ENCODE peak calls at places on chromosomes 2 and 18, in seven cellular contexts. One of them, this sample, is unnamed.
A peak's percentile ranks its signal among the peaks of the same experiment; 100 is the strongest.

GRCh38 chr2:112869258-112869842 is 32.8 kb upstream of the IL1B start:
- DNase-seq in AG10803: peak; percentile 87
- DNase-seq in upper lobe of left lung: no peak
- DNase-seq in kidney: peak; percentile 95
- DNase-seq in heart right ventricle: peak; percentile 73
- DNase-seq in tibial nerve: peak; percentile 32
- DNase-seq in adipocyte: peak; percentile 81
- DNase-seq in this sample: no peak

GRCh38 chr2:67050621-67051020 is 346.5 kb upstream of the ETAA1 start:
- DNase-seq in kidney: no peak
- DNase-seq in AG10803: peak; percentile 9
- DNase-seq in tibial nerve: no peak
- DNase-seq in heart right ventricle: no peak
- DNase-seq in adipocyte: no peak
- DNase-seq in upper lobe of left lung: no peak
- DNase-seq in this sample: no peak

GRCh38 chr18:57915848-57916596 is 112.9 kb upstream of the ATP8B1 start:
- DNase-seq in adipocyte: no peak
- DNase-seq in upper lobe of left lung: no peak
- DNase-seq in heart right ventricle: no peak
- DNase-seq in kidney: no peak
- DNase-seq in tibial nerve: no peak
- DNase-seq in AG10803: no peak
- DNase-seq in this sample: no peak

GRCh38 chr2:133379159-133379558 is 189.1 kb downstream of the NCKAP5 start:
- DNase-seq in upper lobe of left lung: no peak
- DNase-seq in heart right ventricle: no peak
- DNase-seq in AG10803: peak; percentile 77
- DNase-seq in adipocyte: no peak
- DNase-seq in kidney: no peak
- DNase-seq in tibial nerve: no peak
- DNase-seq in this sample: no peak

GRCh38 chr2:105121417-105121816 is 83.5 kb downstream of the MRPS9 start:
- DNase-seq in upper lobe of left lung: no peak
- DNase-seq in heart right ventricle: no peak
- DNase-seq in adipocyte: no peak
- DNase-seq in tibial nerve: no peak
- DNase-seq in kidney: no peak
- DNase-seq in AG10803: no peak
- DNase-seq in this sample: no peak

GRCh38 chr2:152354069-152354755 is 19.2 kb downstream of the FMNL2 start:
- DNase-seq in adipocyte: peak; percentile 65
- DNase-seq in kidney: no peak
- DNase-seq in AG10803: peak; percentile 56
- DNase-seq in heart right ventricle: no peak
- DNase-seq in upper lobe of left lung: no peak
- DNase-seq in tibial nerve: no peak
- DNase-seq in this sample: no peak

GRCh38 chr2:208983476-208983875 is 440.4 kb upstream of the MAP2 start:
- DNase-seq in AG10803: no peak
- DNase-seq in tibial nerve: no peak
- DNase-seq in upper lobe of left lung: no peak
- DNase-seq in heart right ventricle: no peak
- DNase-seq in adipocyte: no peak
- DNase-seq in kidney: no peak
- DNase-seq in this sample: no peak

GRCh38 chr2:91442246-91442905 is 2750.9 kb downstream of the RPIA start:
- DNase-seq in kidney: peak; percentile 78
- DNase-seq in upper lobe of left lung: peak; percentile 88
- DNase-seq in adipocyte: peak; percentile 8
- DNase-seq in heart right ventricle: peak; percentile 22
- DNase-seq in tibial nerve: no peak
- DNase-seq in AG10803: no peak
- DNase-seq in this sample: peak; percentile 3

GRCh38 chr2:7950035-7950612 is 731.7 kb upstream of the ID2 start:
- DNase-seq in kidney: no peak
- DNase-seq in upper lobe of left lung: peak; percentile 49
- DNase-seq in heart right ventricle: no peak
- DNase-seq in adipocyte: peak; percentile 22
- DNase-seq in AG10803: peak; percentile 54
- DNase-seq in tibial nerve: no peak
- DNase-seq in this sample: no peak

GRCh38 chr2:19748073-19748375 is 153.8 kb downstream of the TTC32 start:
- DNase-seq in kidney: no peak
- DNase-seq in upper lobe of left lung: no peak
- DNase-seq in AG10803: no peak
- DNase-seq in heart right ventricle: no peak
- DNase-seq in adipocyte: no peak
- DNase-seq in tibial nerve: no peak
- DNase-seq in this sample: no peak

GRCh38 chr18:36700955-36701354 is 127.8 kb downstream of the TPGS2 start:
- DNase-seq in adipocyte: no peak
- DNase-seq in kidney: no peak
- DNase-seq in AG10803: no peak
- DNase-seq in tibial nerve: no peak
- DNase-seq in heart right ventricle: no peak
- DNase-seq in upper lobe of left lung: no peak
- DNase-seq in this sample: no peak

GRCh38 chr2:120314656-120315366 is 31.1 kb upstream of the INHBB start:
- DNase-seq in heart right ventricle: no peak
- DNase-seq in adipocyte: no peak
- DNase-seq in tibial nerve: no peak
- DNase-seq in AG10803: no peak
- DNase-seq in kidney: no peak
- DNase-seq in upper lobe of left lung: no peak
- DNase-seq in this sample: no peak

GRCh38 chr2:235747868-235748144 is 254.0 kb downstream of the AGAP1 start:
- DNase-seq in adipocyte: peak; percentile 36
- DNase-seq in kidney: no peak
- DNase-seq in heart right ventricle: no peak
- DNase-seq in upper lobe of left lung: no peak
- DNase-seq in tibial nerve: no peak
- DNase-seq in AG10803: peak; percentile 64
- DNase-seq in this sample: no peak

GRCh38 chr2:201852878-201853415 is 46.6 kb downstream of the CDK15 start:
- DNase-seq in adipocyte: peak; percentile 25
- DNase-seq in kidney: no peak
- DNase-seq in upper lobe of left lung: no peak
- DNase-seq in tibial nerve: no peak
- DNase-seq in heart right ventricle: no peak
- DNase-seq in AG10803: no peak
- DNase-seq in this sample: no peak

GRCh38 chr18:60176271-60176670 is 196.3 kb downstream of the MC4R start:
- DNase-seq in kidney: no peak
- DNase-seq in heart right ventricle: no peak
- DNase-seq in AG10803: no peak
- DNase-seq in tibial nerve: no peak
- DNase-seq in adipocyte: no peak
- DNase-seq in upper lobe of left lung: no peak
- DNase-seq in this sample: no peak

GRCh38 chr2:63819765-63820717 is 21.7 kb upstream of the UGP2 start:
- DNase-seq in kidney: no peak
- DNase-seq in tibial nerve: peak; percentile 55
- DNase-seq in AG10803: peak; percentile 88
- DNase-seq in upper lobe of left lung: no peak
- DNase-seq in heart right ventricle: no peak
- DNase-seq in adipocyte: peak; percentile 67
- DNase-seq in this sample: no peak

GRCh38 chr2:75035444-75036353 is 77.3 kb downstream of the POLE4 start:
- DNase-seq in tibial nerve: no peak
- DNase-seq in heart right ventricle: no peak
- DNase-seq in kidney: no peak
- DNase-seq in adipocyte: no peak
- DNase-seq in AG10803: peak; percentile 25
- DNase-seq in upper lobe of left lung: no peak
- DNase-seq in this sample: no peak

GRCh38 chr18:35178260-35178659 is 62.6 kb upstream of the ZNF397 start:
- DNase-seq in heart right ventricle: no peak
- DNase-seq in AG10803: peak; percentile 62
- DNase-seq in adipocyte: peak; percentile 19
- DNase-seq in upper lobe of left lung: no peak
- DNase-seq in kidney: no peak
- DNase-seq in tibial nerve: no peak
- DNase-seq in this sample: no peak

GRCh38 chr18:61149786-61150185 is 183.4 kb upstream of the CDH20 start:
- DNase-seq in kidney: no peak
- DNase-seq in AG10803: no peak
- DNase-seq in adipocyte: no peak
- DNase-seq in heart right ventricle: no peak
- DNase-seq in tibial nerve: no peak
- DNase-seq in upper lobe of left lung: no peak
- DNase-seq in this sample: no peak

GRCh38 chr18:48059363-48060109 is 129.1 kb upstream of the SMAD2 start:
- DNase-seq in heart right ventricle: no peak
- DNase-seq in upper lobe of left lung: no peak
- DNase-seq in kidney: no peak
- DNase-seq in AG10803: no peak
- DNase-seq in adipocyte: peak; percentile 8
- DNase-seq in tibial nerve: no peak
- DNase-seq in this sample: no peak

GRCh38 chr2:41998789-41999470 is 48.9 kb upstream of the PKDCC start:
- DNase-seq in upper lobe of left lung: no peak
- DNase-seq in kidney: no peak
- DNase-seq in tibial nerve: no peak
- DNase-seq in adipocyte: peak; percentile 20
- DNase-seq in AG10803: peak; percentile 59
- DNase-seq in heart right ventricle: peak; percentile 24
- DNase-seq in this sample: no peak

GRCh38 chr2:19648583-19648982 is 253.2 kb downstream of the TTC32 start:
- DNase-seq in heart right ventricle: peak; percentile 41
- DNase-seq in tibial nerve: peak; percentile 70
- DNase-seq in adipocyte: peak; percentile 71
- DNase-seq in kidney: no peak
- DNase-seq in upper lobe of left lung: no peak
- DNase-seq in AG10803: peak; percentile 83
- DNase-seq in this sample: no peak

GRCh38 chr18:52069201-52069600 is 270.8 kb upstream of the DCC start:
- DNase-seq in heart right ventricle: no peak
- DNase-seq in adipocyte: no peak
- DNase-seq in upper lobe of left lung: no peak
- DNase-seq in AG10803: no peak
- DNase-seq in tibial nerve: no peak
- DNase-seq in kidney: no peak
- DNase-seq in this sample: no peak

GRCh38 chr2:175807031-175807873 is 194.8 kb downstream of the LNPK start:
- DNase-seq in heart right ventricle: no peak
- DNase-seq in AG10803: peak; percentile 7
- DNase-seq in upper lobe of left lung: no peak
- DNase-seq in kidney: no peak
- DNase-seq in adipocyte: peak; percentile 35
- DNase-seq in tibial nerve: no peak
- DNase-seq in this sample: no peak

GRCh38 chr18:51185075-51185474 is 12.4 kb downstream of the MEX3C start:
- DNase-seq in adipocyte: peak; percentile 20
- DNase-seq in upper lobe of left lung: no peak
- DNase-seq in tibial nerve: no peak
- DNase-seq in kidney: no peak
- DNase-seq in heart right ventricle: no peak
- DNase-seq in AG10803: no peak
- DNase-seq in this sample: no peak

DNA sequence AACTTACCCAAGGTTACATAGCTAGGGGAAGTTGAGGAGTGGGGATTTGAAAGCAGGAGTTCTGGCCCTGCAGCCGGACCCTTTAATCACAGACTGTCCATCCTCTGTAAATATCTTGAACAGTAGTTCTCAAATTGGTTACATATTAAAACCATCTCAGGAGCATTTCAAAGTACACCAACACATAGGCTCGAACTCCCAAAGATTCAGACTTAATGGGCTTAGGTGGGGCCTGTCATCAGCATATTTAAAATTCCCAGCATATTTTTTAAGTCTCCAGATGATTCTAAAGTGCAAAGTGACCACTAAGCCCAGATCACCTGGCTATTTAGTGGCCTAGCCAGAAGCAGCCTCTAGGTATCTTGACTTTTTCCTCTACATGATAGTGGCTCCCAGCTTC is 192.2 kb downstream of the ZNF385B start:
- DNase-seq in adipocyte: no peak
- DNase-seq in upper lobe of left lung: no peak
- DNase-seq in heart right ventricle: no peak
- DNase-seq in kidney: no peak
- DNase-seq in tibial nerve: no peak
- DNase-seq in AG10803: no peak
- DNase-seq in this sample: no peak
- H3K4me3 ChIP-seq in adipocyte: no peak overlapping the region
- H3K4me3 ChIP-seq in upper lobe of left lung: no peak overlapping the region
- H3K4me3 ChIP-seq in heart right ventricle: no peak overlapping the region
- H3K4me3 ChIP-seq in kidney: no peak overlapping the region
- H3K4me3 ChIP-seq in tibial nerve: no peak overlapping the region
- H3K4me3 ChIP-seq in AG10803: no peak overlapping the region
- H3K4me3 ChIP-seq in this sample: no peak overlapping the region

GRCh38 chr18:55439036-55439435 is 149.0 kb downstream of the TCF4 start:
- DNase-seq in upper lobe of left lung: no peak
- DNase-seq in tibial nerve: no peak
- DNase-seq in kidney: no peak
- DNase-seq in adipocyte: no peak
- DNase-seq in heart right ventricle: no peak
- DNase-seq in AG10803: no peak
- DNase-seq in this sample: no peak
- H3K4me3 ChIP-seq in upper lobe of left lung: no peak overlapping the region
- H3K4me3 ChIP-seq in tibial nerve: no peak overlapping the region
- H3K4me3 ChIP-seq in kidney: no peak overlapping the region
- H3K4me3 ChIP-seq in adipocyte: no peak overlapping the region
- H3K4me3 ChIP-seq in heart right ventricle: no peak overlapping the region
- H3K4me3 ChIP-seq in AG10803: no peak overlapping the region
- H3K4me3 ChIP-seq in this sample: no peak overlapping the region

DNA sequence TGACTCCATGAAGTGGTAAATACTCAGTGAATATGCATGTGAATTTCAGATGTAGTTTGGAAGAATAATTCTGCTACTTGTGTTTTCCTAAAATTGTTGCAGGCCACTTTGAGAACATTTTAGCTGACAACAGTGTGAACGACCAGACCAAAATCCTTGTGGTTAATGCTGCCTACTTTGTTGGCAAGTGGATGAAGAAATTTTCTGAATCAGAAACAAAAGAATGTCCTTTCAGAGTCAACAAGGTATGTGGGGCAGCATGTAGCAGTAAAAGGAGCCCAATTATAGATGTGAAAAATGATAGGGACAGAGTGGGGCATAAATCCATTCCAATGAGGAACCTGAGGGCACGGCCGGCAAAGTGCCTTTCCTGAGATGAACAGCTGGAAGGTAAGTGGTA is 16.1 kb downstream of the SERPINB5 start:
- DNase-seq in upper lobe of left lung: no peak
- DNase-seq in heart right ventricle: no peak
- DNase-seq in kidney: no peak
- DNase-seq in tibial nerve: no peak
- DNase-seq in adipocyte: peak; percentile 50
- DNase-seq in AG10803: peak; percentile 26
- DNase-seq in this sample: no peak
- H3K4me3 ChIP-seq in upper lobe of left lung: no peak overlapping the region
- H3K4me3 ChIP-seq in heart right ventricle: no peak overlapping the region
- H3K4me3 ChIP-seq in kidney: no peak overlapping the region
- H3K4me3 ChIP-seq in tibial nerve: no peak overlapping the region
- H3K4me3 ChIP-seq in adipocyte: no peak overlapping the region
- H3K4me3 ChIP-seq in AG10803: no peak overlapping the region
- H3K4me3 ChIP-seq in this sample: no peak overlapping the region

DNA sequence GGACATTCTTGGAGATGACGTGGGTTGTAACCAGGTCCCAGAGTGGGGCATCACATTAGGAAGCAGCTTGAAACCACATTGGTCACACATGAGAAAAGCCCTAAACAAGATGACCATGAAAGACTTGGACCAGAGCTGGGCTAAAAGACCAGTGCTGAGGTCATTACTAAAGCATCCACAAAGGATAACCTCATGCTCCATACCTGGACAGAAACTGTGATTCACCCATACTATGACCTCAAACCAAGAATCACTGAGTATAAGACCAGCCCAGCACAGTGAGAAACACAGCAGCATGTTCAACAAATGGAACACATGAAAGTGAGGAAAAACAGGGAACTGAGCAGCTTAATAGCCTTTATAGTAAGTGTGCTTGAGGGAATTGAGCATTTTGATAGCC is 635.5 kb upstream of the NETO1 start:
- DNase-seq in AG10803: no peak
- DNase-seq in tibial nerve: no peak
- DNase-seq in upper lobe of left lung: no peak
- DNase-seq in heart right ventricle: no peak
- DNase-seq in kidney: no peak
- DNase-seq in adipocyte: no peak
- DNase-seq in this sample: no peak
- H3K4me3 ChIP-seq in AG10803: no peak overlapping the region
- H3K4me3 ChIP-seq in tibial nerve: no peak overlapping the region
- H3K4me3 ChIP-seq in upper lobe of left lung: no peak overlapping the region
- H3K4me3 ChIP-seq in heart right ventricle: no peak overlapping the region
- H3K4me3 ChIP-seq in kidney: no peak overlapping the region
- H3K4me3 ChIP-seq in adipocyte: no peak overlapping the region
- H3K4me3 ChIP-seq in this sample: no peak overlapping the region